ENCODE peak calls at places on chromosomes 6 and 20, in six cellular contexts. D is caudate nucleus, C is NCI-H1694 treated with DMSO at 0.1 percent for 48 hours, T is psoas muscle, U is fibroblast of lung, Y is amygdala. J is an unnamed sample.

GRCh38 chr6:113299526-113299925 is 557.6 kb upstream of the MARCKS start:
- DNase-seq in D (no peak), C (no peak), T (no peak), U (no peak), Y (no peak), J (peak)

GRCh38 chr20:34557936-34558319 is 590 bp upstream of the MAP1LC3A start:
- DNase-seq in D (no peak), C (no peak), T (no peak), U (no peak), Y (no peak), J (no peak)

GRCh38 chr6:166462461-166463135 is 79.9 kb upstream of the MPC1 start:
- DNase-seq in D (no peak), C (no peak), T (no peak), U (no peak), Y (no peak), J (no peak)

GRCh38 chr20:37333130-37333847 is 12.7 kb upstream of the SRC start:
- DNase-seq in D (no peak), C (no peak), T (no peak), U (no peak), Y (no peak), J (no peak)

GRCh38 chr6:88899569-88900316 is 63.7 kb downstream of the RNGTT start:
- DNase-seq in D (no peak), C (no peak), T (no peak), U (no peak), Y (no peak), J (no peak)

GRCh38 chr6:74222768-74223321 is 526.8 kb downstream of the CD109 start:
- DNase-seq in D (no peak), C (no peak), T (no peak), U (peak), Y (no peak), J (no peak)

GRCh38 chr20:33914871-33915270 is 78.8 kb upstream of the RALY start:
- DNase-seq in D (no peak), C (no peak), T (no peak), U (peak), Y (no peak), J (peak)

GRCh38 chr20:26214991-26215390 is 518.3 kb upstream of the ZNF337 start:
- DNase-seq in D (no peak), C (no peak), T (no peak), U (no peak), Y (no peak), J (no peak)

GRCh38 chr6:7899046-7899888 is 11.3 kb downstream of the TXNDC5 start:
- DNase-seq in D (no peak), C (no peak), T (no peak), U (peak), Y (no peak), J (no peak)

GRCh38 chr6:81023007-81023582 is 729.4 kb downstream of the TENT5A start:
- DNase-seq in D (no peak), C (no peak), T (no peak), U (peak), Y (no peak), J (no peak)

GRCh38 chr6:53815381-53816119 is 20.7 kb downstream of the LRRC1 start:
- DNase-seq in D (no peak), C (no peak), T (no peak), U (no peak), Y (no peak), J (no peak)

GRCh38 chr20:61937963-61938838 is 127.5 kb downstream of the TAF4 start:
- DNase-seq in D (no peak), C (no peak), T (no peak), U (no peak), Y (no peak), J (no peak)

GRCh38 chr6:89035252-89036106 is 45.1 kb upstream of the PNRC1 start:
- DNase-seq in D (peak), C (no peak), T (peak), U (peak), Y (no peak), J (no peak)